ENCODE peak calls at places on chromosomes 3 and 15, in seven cellular contexts. B, I, Y, E, X, T and Q are unnamed samples.

GRCh38 chr3:50649451-50649931 is 25.2 kb upstream of the DOCK3 start:
- DNase-seq in B (no peak), I (no peak), Y (no peak), E (peak; percentile 92), X (no peak), T (no peak), Q (no peak)

GRCh38 chr15:37028609-37029287 is 71.6 kb downstream of the MEIS2 start:
- DNase-seq in B (no peak), I (peak; percentile 16), Y (no peak), E (no peak), X (no peak), T (no peak), Q (no peak)

GRCh38 chr3:45756055-45756454 is 40.3 kb downstream of the SLC6A20 start:
- DNase-seq in B (no peak), I (no peak), Y (no peak), E (no peak), X (no peak), T (no peak), Q (no peak)

GRCh38 chr3:186514296-186515002 is 29.7 kb downstream of the CRYGS start:
- DNase-seq in B (no peak), I (no peak), Y (peak; percentile 35), E (no peak), X (peak; percentile 16), T (no peak), Q (no peak)

GRCh38 chr3:61936344-61936937 is 375.1 kb downstream of the PTPRG start:
- DNase-seq in B (no peak), I (no peak), Y (peak; percentile 70), E (peak; percentile 33), X (no peak), T (peak; percentile 38), Q (peak; percentile 55)

GRCh38 chr15:75307778-75308390 is 25.2 kb downstream of the GOLGA6D start:
- DNase-seq in B (no peak), I (peak; percentile 3), Y (peak; percentile 90), E (peak; percentile 36), X (peak; percentile 57), T (peak; percentile 37), Q (peak; percentile 62)

GRCh38 chr3:42814246-42814645 is 5.0 kb downstream of the ACKR2 start:
- DNase-seq in B (no peak), I (no peak), Y (no peak), E (no peak), X (no peak), T (no peak), Q (no peak)

GRCh38 chr3:124269619-124270018 is 277.7 kb upstream of the ROPN1 start:
- DNase-seq in B (no peak), I (no peak), Y (no peak), E (no peak), X (no peak), T (no peak), Q (no peak)

GRCh38 chr3:169454823-169455222 is 208.7 kb downstream of the MECOM start:
- DNase-seq in B (no peak), I (peak; percentile 0), Y (no peak), E (no peak), X (peak; percentile 97), T (no peak), Q (no peak)

GRCh38 chr3:71210257-71211002 is 373.1 kb downstream of the FOXP1 start:
- DNase-seq in B (peak; percentile 82), I (peak; percentile 79), Y (no peak), E (no peak), X (peak; percentile 29), T (no peak), Q (no peak)

GRCh38 chr3:174276826-174277225 is 582.3 kb upstream of the NAALADL2 start:
- DNase-seq in B (no peak), I (no peak), Y (no peak), E (no peak), X (no peak), T (no peak), Q (no peak)

GRCh38 chr15:91456251-91456718 is 356.2 kb downstream of the SV2B start:
- DNase-seq in B (no peak), I (no peak), Y (no peak), E (no peak), X (peak; percentile 100), T (no peak), Q (no peak)

GRCh38 chr15:47968593-47968992 is 152.2 kb upstream of the SLC24A5 start:
- DNase-seq in B (no peak), I (no peak), Y (no peak), E (no peak), X (no peak), T (no peak), Q (no peak)

GRCh38 chr3:55294557-55294956 is 192.5 kb downstream of the WNT5A start:
- DNase-seq in B (no peak), I (no peak), Y (no peak), E (no peak), X (no peak), T (no peak), Q (no peak)